ENCODE peak calls at places on chromosomes 6 and 20, in eight cellular contexts. One of them, this sample, is unnamed.

GRCh38 chr6:71349395-71349794 is 60.8 kb downstream of the OGFRL1 start:
- DNase-seq in uterus: no peak
- DNase-seq in memory B cell: peak
- DNase-seq in H7: no peak
- DNase-seq in foreskin keratinocyte: peak
- DNase-seq in AG10803: peak
- DNase-seq in ELR: peak
- DNase-seq in cardiac fibroblast: peak
- DNase-seq in this sample: no peak

GRCh38 chr6:23980965-23981364 is 145.1 kb upstream of the NRSN1 start:
- DNase-seq in uterus: no peak
- DNase-seq in memory B cell: no peak
- DNase-seq in H7: no peak
- DNase-seq in foreskin keratinocyte: peak
- DNase-seq in AG10803: no peak
- DNase-seq in ELR: no peak
- DNase-seq in cardiac fibroblast: no peak
- DNase-seq in this sample: peak

GRCh38 chr6:2117447-2117846 is 128.0 kb downstream of the GMDS start:
- DNase-seq in uterus: no peak
- DNase-seq in memory B cell: no peak
- DNase-seq in H7: no peak
- DNase-seq in foreskin keratinocyte: no peak
- DNase-seq in AG10803: no peak
- DNase-seq in ELR: no peak
- DNase-seq in cardiac fibroblast: no peak
- DNase-seq in this sample: no peak

GRCh38 chr6:81909981-81910910 is 157.8 kb upstream of the TENT5A start:
- DNase-seq in uterus: no peak
- DNase-seq in memory B cell: no peak
- DNase-seq in H7: no peak
- DNase-seq in foreskin keratinocyte: no peak
- DNase-seq in AG10803: peak
- DNase-seq in ELR: peak
- DNase-seq in cardiac fibroblast: peak
- DNase-seq in this sample: peak

GRCh38 chr20:33826270-33826897 is 15.2 kb downstream of the CHMP4B start:
- DNase-seq in uterus: no peak
- DNase-seq in memory B cell: no peak
- DNase-seq in H7: peak
- DNase-seq in foreskin keratinocyte: no peak
- DNase-seq in AG10803: no peak
- DNase-seq in ELR: no peak
- DNase-seq in cardiac fibroblast: no peak
- DNase-seq in this sample: no peak

GRCh38 chr6:20919677-20920385 is 385.6 kb downstream of the CDKAL1 start:
- DNase-seq in uterus: no peak
- DNase-seq in memory B cell: no peak
- DNase-seq in H7: no peak
- DNase-seq in foreskin keratinocyte: peak
- DNase-seq in AG10803: peak
- DNase-seq in ELR: peak
- DNase-seq in cardiac fibroblast: no peak
- DNase-seq in this sample: no peak

GRCh38 chr6:1329708-1330107 is 17.8 kb downstream of the FOXQ1 start:
- DNase-seq in uterus: no peak
- DNase-seq in memory B cell: no peak
- DNase-seq in H7: no peak
- DNase-seq in foreskin keratinocyte: peak
- DNase-seq in AG10803: no peak
- DNase-seq in ELR: no peak
- DNase-seq in cardiac fibroblast: no peak
- DNase-seq in this sample: no peak

GRCh38 chr20:20079102-20079784 is 26.9 kb downstream of the CFAP61 start:
- DNase-seq in uterus: no peak
- DNase-seq in memory B cell: no peak
- DNase-seq in H7: no peak
- DNase-seq in foreskin keratinocyte: no peak
- DNase-seq in AG10803: no peak
- DNase-seq in ELR: no peak
- DNase-seq in cardiac fibroblast: no peak
- DNase-seq in this sample: no peak

GRCh38 chr20:38065764-38066375 is 32.3 kb downstream of the RPRD1B start:
- DNase-seq in uterus: peak
- DNase-seq in memory B cell: no peak
- DNase-seq in H7: no peak
- DNase-seq in foreskin keratinocyte: no peak
- DNase-seq in AG10803: no peak
- DNase-seq in ELR: no peak
- DNase-seq in cardiac fibroblast: no peak
- DNase-seq in this sample: no peak

GRCh38 chr20:19936801-19937583 is 80.2 kb upstream of the NAA20 start:
- DNase-seq in uterus: no peak
- DNase-seq in memory B cell: no peak
- DNase-seq in H7: no peak
- DNase-seq in foreskin keratinocyte: peak
- DNase-seq in AG10803: no peak
- DNase-seq in ELR: no peak
- DNase-seq in cardiac fibroblast: no peak
- DNase-seq in this sample: no peak

GRCh38 chr6:10633216-10633615 is 61.2 kb downstream of the C6orf52 start:
- DNase-seq in uterus: no peak
- DNase-seq in memory B cell: no peak
- DNase-seq in H7: no peak
- DNase-seq in foreskin keratinocyte: peak
- DNase-seq in AG10803: peak
- DNase-seq in ELR: peak
- DNase-seq in cardiac fibroblast: peak
- DNase-seq in this sample: peak

GRCh38 chr6:141925001-141925400 is 207.7 kb upstream of the GJE1 start:
- DNase-seq in uterus: no peak
- DNase-seq in memory B cell: no peak
- DNase-seq in H7: no peak
- DNase-seq in foreskin keratinocyte: no peak
- DNase-seq in AG10803: peak
- DNase-seq in ELR: peak
- DNase-seq in cardiac fibroblast: peak
- DNase-seq in this sample: no peak

GRCh38 chr20:2740702-2741101 is 48.1 kb downstream of the EBF4 start:
- DNase-seq in uterus: no peak
- DNase-seq in memory B cell: no peak
- DNase-seq in H7: no peak
- DNase-seq in foreskin keratinocyte: no peak
- DNase-seq in AG10803: no peak
- DNase-seq in ELR: no peak
- DNase-seq in cardiac fibroblast: no peak
- DNase-seq in this sample: no peak

GRCh38 chr6:111950661-111951426 is 77.6 kb upstream of the FYN start:
- DNase-seq in uterus: no peak
- DNase-seq in memory B cell: no peak
- DNase-seq in H7: no peak
- DNase-seq in foreskin keratinocyte: no peak
- DNase-seq in AG10803: peak
- DNase-seq in ELR: no peak
- DNase-seq in cardiac fibroblast: peak
- DNase-seq in this sample: peak

GRCh38 chr20:51003776-51004175 is 19.1 kb downstream of the KCNG1 start:
- DNase-seq in uterus: no peak
- DNase-seq in memory B cell: no peak
- DNase-seq in H7: no peak
- DNase-seq in foreskin keratinocyte: no peak
- DNase-seq in AG10803: no peak
- DNase-seq in ELR: no peak
- DNase-seq in cardiac fibroblast: no peak
- DNase-seq in this sample: no peak

GRCh38 chr6:3796396-3796795 is 44.9 kb upstream of the PXDC1 start:
- DNase-seq in uterus: no peak
- DNase-seq in memory B cell: no peak
- DNase-seq in H7: no peak
- DNase-seq in foreskin keratinocyte: peak
- DNase-seq in AG10803: no peak
- DNase-seq in ELR: no peak
- DNase-seq in cardiac fibroblast: peak
- DNase-seq in this sample: no peak

GRCh38 chr20:48019496-48019895 is 234.2 kb upstream of the SULF2 start:
- DNase-seq in uterus: no peak
- DNase-seq in memory B cell: no peak
- DNase-seq in H7: no peak
- DNase-seq in foreskin keratinocyte: no peak
- DNase-seq in AG10803: peak
- DNase-seq in ELR: no peak
- DNase-seq in cardiac fibroblast: no peak
- DNase-seq in this sample: peak

GRCh38 chr6:150775804-150776203 is 89.7 kb upstream of the MTHFD1L start:
- DNase-seq in uterus: no peak
- DNase-seq in memory B cell: no peak
- DNase-seq in H7: no peak
- DNase-seq in foreskin keratinocyte: no peak
- DNase-seq in AG10803: no peak
- DNase-seq in ELR: no peak
- DNase-seq in cardiac fibroblast: no peak
- DNase-seq in this sample: no peak

GRCh38 chr20:41664584-41664983 is 46.4 kb upstream of the CHD6 start:
- DNase-seq in uterus: no peak
- DNase-seq in memory B cell: peak
- DNase-seq in H7: peak
- DNase-seq in foreskin keratinocyte: no peak
- DNase-seq in AG10803: peak
- DNase-seq in ELR: peak
- DNase-seq in cardiac fibroblast: no peak
- DNase-seq in this sample: peak

GRCh38 chr20:41872986-41873385 is 254.8 kb upstream of the CHD6 start:
- DNase-seq in uterus: no peak
- DNase-seq in memory B cell: no peak
- DNase-seq in H7: no peak
- DNase-seq in foreskin keratinocyte: no peak
- DNase-seq in AG10803: no peak
- DNase-seq in ELR: no peak
- DNase-seq in cardiac fibroblast: no peak
- DNase-seq in this sample: no peak

GRCh38 chr6:137341721-137342195 is 122.6 kb upstream of the IFNGR1 start:
- DNase-seq in uterus: no peak
- DNase-seq in memory B cell: no peak
- DNase-seq in H7: peak
- DNase-seq in foreskin keratinocyte: no peak
- DNase-seq in AG10803: peak
- DNase-seq in ELR: peak
- DNase-seq in cardiac fibroblast: peak
- DNase-seq in this sample: peak

GRCh38 chr6:157063935-157064322 is 259.4 kb downstream of the TMEM242 start:
- DNase-seq in uterus: no peak
- DNase-seq in memory B cell: no peak
- DNase-seq in H7: no peak
- DNase-seq in foreskin keratinocyte: no peak
- DNase-seq in AG10803: no peak
- DNase-seq in ELR: no peak
- DNase-seq in cardiac fibroblast: no peak
- DNase-seq in this sample: no peak

GRCh38 chr20:25025986-25026605 is 31.8 kb downstream of the ACSS1 start:
- DNase-seq in uterus: peak
- DNase-seq in memory B cell: no peak
- DNase-seq in H7: no peak
- DNase-seq in foreskin keratinocyte: no peak
- DNase-seq in AG10803: no peak
- DNase-seq in ELR: no peak
- DNase-seq in cardiac fibroblast: no peak
- DNase-seq in this sample: no peak

GRCh38 chr6:4091926-4092325 is 13.0 kb upstream of the FAM217A start:
- DNase-seq in uterus: no peak
- DNase-seq in memory B cell: no peak
- DNase-seq in H7: no peak
- DNase-seq in foreskin keratinocyte: no peak
- DNase-seq in AG10803: no peak
- DNase-seq in ELR: no peak
- DNase-seq in cardiac fibroblast: no peak
- DNase-seq in this sample: no peak